ENCODE peak calls at places on chromosomes 16 and 17, in ten cellular contexts. C, T, E, D, F, Q, B, M, H and A are unnamed samples.

GRCh38 chr17:21676281-21677111 is 15.8 kb upstream of the KCNJ18 start:
- DNase-seq in C (no peak), Q (no peak), E (no peak), B (no peak), F (no peak), H (no peak), T (no peak), M (no peak), D (no peak), A (no peak)

GRCh38 chr16:72291531-72291981 is 119.6 kb upstream of the PMFBP1 start:
- DNase-seq in H (no peak), B (no peak), F (peak), E (no peak), Q (no peak), M (no peak), D (no peak), T (no peak), C (no peak), A (no peak)

GRCh38 chr17:76562734-76563148 is 22.9 kb downstream of the PRCD start:
- DNase-seq in H (no peak), D (no peak), M (peak), B (no peak), C (no peak), T (no peak), F (peak), E (no peak), Q (no peak), A (no peak)

GRCh38 chr16:88383401-88384221 is 852 bp downstream of the ZNF469 start:
- DNase-seq in D (no peak), E (no peak), M (peak), C (no peak), F (peak), B (no peak), H (no peak), Q (no peak), T (no peak), A (no peak)

GRCh38 chr17:63189082-63189481 is 223.0 kb downstream of the TANC2 start:
- DNase-seq in M (no peak), E (no peak), Q (no peak), C (no peak), B (no peak), T (no peak), D (no peak), F (peak), H (no peak), A (no peak)

GRCh38 chr17:62140376-62140775 is 75.3 kb upstream of the MED13 start:
- DNase-seq in H (no peak), C (no peak), F (no peak), M (no peak), T (no peak), E (no peak), D (no peak), Q (no peak), B (no peak), A (no peak)

GRCh38 chr17:78395186-78395585 is 16.7 kb downstream of the PGS1 start:
- DNase-seq in B (no peak), D (no peak), H (no peak), T (no peak), C (no peak), Q (no peak), M (no peak), F (no peak), E (no peak), A (no peak)

GRCh38 chr17:189444-189843 is 8.0 kb upstream of the DOC2B start:
- DNase-seq in C (no peak), B (no peak), M (no peak), H (no peak), Q (no peak), D (no peak), T (no peak), F (no peak), E (no peak), A (no peak)

GRCh38 chr16:20851601-20852000 is 45.3 kb downstream of the REXO5 start:
- DNase-seq in E (peak), Q (no peak), D (peak), H (no peak), C (peak), M (peak), F (peak), T (no peak), B (no peak), A (no peak)

GRCh38 chr17:56810846-56811775 is 22.6 kb downstream of the C17orf67 start:
- DNase-seq in B (no peak), T (no peak), Q (no peak), E (no peak), M (no peak), H (no peak), F (no peak), D (no peak), C (no peak), A (no peak)

GRCh38 chr16:4404247-4404966 is 12.0 kb downstream of the CORO7 start:
- DNase-seq in B (no peak), T (peak), D (no peak), C (no peak), F (no peak), Q (no peak), E (peak), H (no peak), M (peak), A (peak)

GRCh38 chr17:4087911-4088693 is 54.7 kb downstream of the ZZEF1 start:
- DNase-seq in Q (no peak), B (no peak), E (no peak), T (no peak), D (no peak), C (no peak), H (no peak), M (no peak), F (peak), A (no peak)

GRCh38 chr16:27792486-27793275 is 242.7 kb downstream of the KATNIP start:
- DNase-seq in H (no peak), M (no peak), B (no peak), T (no peak), E (peak), C (no peak), D (no peak), F (no peak), Q (no peak), A (no peak)

GRCh38 chr16:71956500-71956899 is 43.7 kb downstream of the PKD1L3 start:
- DNase-seq in Q (no peak), C (no peak), E (no peak), T (no peak), H (no peak), B (peak), F (no peak), D (no peak), M (no peak), A (no peak)

GRCh38 chr17:77613627-77614026 is 344.9 kb upstream of the TNRC6C start:
- DNase-seq in Q (no peak), C (no peak), T (no peak), D (no peak), M (no peak), F (no peak), B (no peak), H (no peak), E (no peak), A (no peak)

GRCh38 chr17:31424944-31425582 is 33.6 kb downstream of the RAB11FIP4 start:
- DNase-seq in M (no peak), B (no peak), Q (no peak), D (no peak), C (no peak), F (no peak), H (no peak), T (no peak), E (no peak), A (no peak)

GRCh38 chr16:1152651-1153259 is at the start of gene CACNA1H:
- DNase-seq in M (peak), B (no peak), H (peak), T (peak), Q (no peak), E (no peak), C (no peak), F (no peak), D (no peak), A (peak)

GRCh38 chr17:1110844-1111598 is 68.8 kb downstream of the ABR start:
- DNase-seq in E (peak), B (no peak), H (no peak), M (no peak), D (peak), T (peak), C (no peak), F (peak), Q (no peak), A (no peak)

GRCh38 chr17:18033442-18034099 is 5.4 kb downstream of the ATPAF2 start:
- DNase-seq in H (peak), T (peak), M (peak), D (no peak), F (peak), E (peak), B (peak), C (no peak), Q (peak), A (peak)

GRCh38 chr17:3944485-3945388 is 19.5 kb downstream of the ATP2A3 start:
- DNase-seq in M (peak), Q (peak), E (peak), F (peak), D (peak), B (no peak), T (peak), H (peak), C (no peak), A (peak)

GRCh38 chr16:17329412-17329811 is 141.3 kb downstream of the XYLT1 start:
- DNase-seq in M (no peak), C (no peak), Q (no peak), H (no peak), T (no peak), E (no peak), F (no peak), B (no peak), D (no peak), A (no peak)

GRCh38 chr17:41615454-41615853 is 2.9 kb upstream of the KRT16 start:
- DNase-seq in Q (no peak), B (no peak), M (no peak), T (no peak), F (no peak), C (no peak), E (no peak), D (no peak), H (no peak), A (no peak)

GRCh38 chr16:56532714-56533113 is 12.9 kb upstream of the BBS2 start:
- DNase-seq in E (no peak), F (no peak), H (no peak), B (no peak), T (no peak), M (no peak), C (no peak), D (no peak), Q (no peak), A (no peak)

GRCh38 chr16:28548306-28548802 is 5.4 kb upstream of the SGF29 start:
- DNase-seq in F (no peak), B (no peak), C (no peak), E (no peak), M (no peak), D (no peak), T (no peak), H (no peak), Q (no peak), A (no peak)

GRCh38 chr17:35021520-35022380 is 41.4 kb downstream of the LIG3 start:
- DNase-seq in M (no peak), B (no peak), T (no peak), C (no peak), D (no peak), Q (no peak), F (no peak), H (no peak), E (no peak), A (no peak)

GRCh38 chr16:72985148-72985882 is 62.6 kb downstream of the ZFHX3 start:
- DNase-seq in B (no peak), F (peak), M (no peak), D (peak), T (no peak), C (no peak), Q (no peak), H (no peak), E (peak), A (no peak)

GRCh38 chr17:76872221-76872873 is 4.1 kb downstream of the MGAT5B start:
- DNase-seq in B (no peak), D (no peak), T (peak), Q (no peak), C (no peak), H (no peak), E (no peak), F (peak), M (no peak), A (no peak)

GRCh38 chr17:76054112-76054476 is 18.2 kb downstream of the SRP68 start:
- DNase-seq in C (no peak), B (no peak), M (no peak), Q (no peak), T (no peak), D (no peak), H (no peak), E (no peak), F (peak), A (no peak)

GRCh38 chr17:63445571-63446217 is 412 bp downstream of the CYB561 start:
- DNase-seq in M (no peak), B (no peak), H (peak), T (peak), F (no peak), C (no peak), D (no peak), Q (peak), E (no peak), A (peak)

GRCh38 chr17:68821860-68822693 is 133.1 kb downstream of the ABCA8 start:
- DNase-seq in B (no peak), M (no peak), E (no peak), Q (no peak), F (peak), H (no peak), C (no peak), T (no peak), D (no peak), A (no peak)

GRCh38 chr17:59845595-59846390 is 47.0 kb downstream of the TUBD1 start:
- DNase-seq in E (peak), T (peak), M (no peak), F (peak), C (no peak), B (no peak), H (no peak), D (peak), Q (no peak), A (no peak)

GRCh38 chr16:13811834-13812233 is 108.1 kb upstream of the ERCC4 start:
- DNase-seq in C (no peak), D (no peak), B (no peak), Q (no peak), F (no peak), H (no peak), T (no peak), M (no peak), E (no peak), A (no peak)

GRCh38 chr17:62626719-62627218 is 701 bp upstream of the MRC2 start:
- DNase-seq in T (peak), D (peak), F (peak), M (peak), B (no peak), E (peak), C (no peak), H (no peak), Q (peak), A (peak)

GRCh38 chr17:8019665-8020064 is 17.2 kb downstream of the GUCY2D start:
- DNase-seq in T (peak), M (no peak), F (peak), B (no peak), C (no peak), E (no peak), D (no peak), Q (no peak), H (no peak), A (no peak)

GRCh38 chr16:86334062-86334461 is 176.3 kb upstream of the FOXF1 start:
- DNase-seq in T (no peak), M (no peak), B (no peak), C (no peak), F (no peak), E (no peak), Q (no peak), H (no peak), D (no peak), A (no peak)

GRCh38 chr16:86809458-86809955 is 231.2 kb downstream of the FOXL1 start:
- DNase-seq in Q (no peak), B (no peak), E (no peak), D (no peak), T (no peak), H (no peak), M (no peak), C (no peak), F (peak), A (no peak)

GRCh38 chr17:78263063-78263735 is 31.8 kb downstream of the TMEM235 start:
- DNase-seq in E (no peak), H (no peak), B (no peak), Q (no peak), D (no peak), M (no peak), T (peak), F (no peak), C (no peak), A (no peak)

GRCh38 chr17:79747508-79748295 is 17.0 kb downstream of the ENPP7 start:
- DNase-seq in M (no peak), T (peak), E (no peak), C (no peak), F (no peak), D (no peak), Q (no peak), B (no peak), H (no peak), A (no peak)

GRCh38 chr17:45225051-45225700 is 3.5 kb downstream of the FMNL1 start:
- DNase-seq in B (no peak), M (no peak), T (peak), H (peak), Q (no peak), F (no peak), D (no peak), E (no peak), C (no peak), A (no peak)

GRCh38 chr17:45222273-45222993 is 748 bp downstream of the FMNL1 start:
- DNase-seq in M (no peak), T (peak), D (no peak), B (no peak), Q (no peak), E (no peak), C (no peak), F (no peak), H (peak), A (no peak)

GRCh38 chr17:45224671-45225050 is 3.0 kb downstream of the FMNL1 start:
- DNase-seq in C (no peak), B (no peak), M (no peak), H (peak), D (no peak), E (no peak), F (no peak), Q (no peak), T (peak), A (no peak)

GRCh38 chr17:45222994-45223540 is 1.4 kb downstream of the FMNL1 start:
- DNase-seq in Q (no peak), H (no peak), B (no peak), E (no peak), C (no peak), F (no peak), M (no peak), T (no peak), D (no peak), A (no peak)

GRCh38 chr17:45223541-45224528 is 2.1 kb downstream of the FMNL1 start:
- DNase-seq in E (no peak), D (no peak), H (peak), F (no peak), T (peak), C (no peak), B (no peak), Q (no peak), M (no peak), A (no peak)
- TF ChIP-seq CTCF in E (no peak), D (no peak), H (no peak), F (no peak), T (peak), C (no peak), B (peak), Q (no peak), M (no peak), A (no peak)

GRCh38 chr16:66751992-66752322 is 548 bp upstream of the DYNC1LI2 start:
- DNase-seq in D (no peak), H (no peak), E (no peak), Q (no peak), F (no peak), T (no peak), C (no peak), B (no peak), M (no peak), A (no peak)
- TF ChIP-seq CTCF in D (no peak), H (peak), E (no peak), Q (no peak), F (no peak), T (peak), C (no peak), B (no peak), M (no peak), A (no peak)

GRCh38 chr17:58141505-58141904 is 6.7 kb upstream of the OR4D1 start:
- DNase-seq in M (no peak), H (no peak), T (no peak), Q (no peak), C (no peak), E (no peak), B (no peak), F (no peak), D (no peak), A (no peak)

GRCh38 chr17:58136669-58137279 is 11.4 kb upstream of the OR4D1 start:
- DNase-seq in F (no peak), E (no peak), H (no peak), B (no peak), M (no peak), C (no peak), Q (no peak), D (no peak), T (no peak), A (peak)
- TF ChIP-seq CTCF in F (peak), E (no peak), H (no peak), B (peak), M (no peak), C (no peak), Q (no peak), D (no peak), T (no peak), A (no peak)

GRCh38 chr16:3094289-3095027 is 4.6 kb downstream of the ZSCAN10 start:
- DNase-seq in E (no peak), M (no peak), Q (peak), B (no peak), H (no peak), C (no peak), F (peak), T (peak), D (no peak), A (peak)
- TF ChIP-seq CTCF in E (no peak), M (no peak), Q (peak), B (peak), H (peak), C (peak), F (peak), T (peak), D (no peak), A (peak)

GRCh38 chr17:73360961-73361761 is 49.4 kb upstream of the CDC42EP4 start:
- DNase-seq in H (no peak), D (no peak), F (no peak), T (no peak), M (no peak), E (no peak), B (no peak), Q (no peak), C (no peak), A (peak)
- TF ChIP-seq CTCF in H (no peak), D (no peak), F (no peak), T (no peak), M (no peak), E (no peak), B (no peak), Q (no peak), C (no peak), A (no peak)

GRCh38 chr17:9166678-9167077 is 145.4 kb downstream of the NTN1 start:
- DNase-seq in F (no peak), H (no peak), B (no peak), C (no peak), M (no peak), D (no peak), T (no peak), Q (no peak), E (no peak), A (no peak)

GRCh38 chr17:9158545-9159452 is 137.5 kb downstream of the NTN1 start:
- DNase-seq in C (no peak), E (no peak), H (no peak), D (no peak), M (no peak), B (no peak), Q (no peak), T (no peak), F (no peak), A (no peak)

GRCh38 chr17:9162275-9162985 is 141.1 kb downstream of the NTN1 start:
- DNase-seq in E (peak), H (no peak), M (no peak), C (no peak), Q (no peak), T (no peak), D (peak), B (no peak), F (no peak), A (no peak)
- TF ChIP-seq CTCF in E (no peak), H (no peak), M (no peak), C (no peak), Q (no peak), T (peak), D (peak), B (no peak), F (peak), A (peak)

GRCh38 chr17:49859991-49860953 is 12.4 kb upstream of the TAC4 start:
- DNase-seq in H (no peak), B (no peak), M (no peak), C (no peak), T (no peak), E (no peak), Q (no peak), D (no peak), F (no peak), A (no peak)
- TF ChIP-seq CTCF in H (no peak), B (no peak), M (no peak), C (no peak), T (no peak), E (no peak), Q (no peak), D (no peak), F (peak), A (no peak)

GRCh38 chr16:68364601-68364998 is 53.8 kb downstream of the PRMT7 start:
- DNase-seq in C (no peak), H (no peak), E (no peak), T (no peak), Q (no peak), D (no peak), M (no peak), B (no peak), F (no peak), A (no peak)
- TF ChIP-seq CTCF in C (no peak), H (no peak), E (no peak), T (peak), Q (no peak), D (no peak), M (no peak), B (peak), F (peak), A (peak)

DNA sequence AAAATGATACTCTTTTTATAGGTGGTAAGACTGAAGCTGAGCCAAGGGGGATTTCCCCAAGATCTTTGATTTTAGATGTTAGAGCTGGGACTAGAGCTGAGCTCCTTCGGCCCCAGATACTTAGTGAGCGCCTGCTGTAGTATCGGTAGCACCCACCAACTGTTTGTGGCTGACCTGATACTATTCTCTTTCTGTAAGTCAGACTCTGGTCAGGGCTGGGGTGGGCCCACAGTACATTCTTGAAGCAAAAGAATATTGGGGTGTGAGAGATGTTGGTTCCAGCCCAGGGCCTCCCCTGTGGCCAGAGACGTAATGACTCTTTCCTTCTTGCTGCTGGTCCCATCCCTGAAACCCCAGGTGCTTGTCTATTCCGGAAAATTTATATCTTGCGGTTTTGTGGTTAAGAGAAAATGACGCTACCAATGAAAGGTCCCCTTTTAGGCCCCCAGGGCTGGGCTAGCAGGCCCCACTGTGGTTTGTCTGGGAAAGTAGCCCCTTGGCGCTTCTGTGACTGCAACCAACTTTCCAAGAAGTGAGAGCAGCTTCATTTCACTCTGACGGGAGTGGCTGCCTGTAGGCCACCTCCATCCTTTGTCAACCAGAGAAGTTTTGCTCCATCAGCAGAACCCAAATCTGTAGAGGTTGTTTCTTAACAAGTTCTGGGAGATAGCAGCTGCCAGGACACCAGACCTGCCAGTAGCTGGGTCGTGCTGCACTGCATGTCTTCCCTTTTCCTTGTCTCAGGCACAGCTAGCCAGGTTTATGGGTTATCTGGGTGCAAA is 86.4 kb upstream of the LGALS9 start:
- DNase-seq in Q (peak), E (no peak), C (no peak), F (peak), D (no peak), B (peak), M (no peak), T (peak), H (peak), A (no peak)
- TF ChIP-seq CTCF in Q (no peak), E (no peak), C (no peak), F (no peak), D (no peak), B (peak), M (no peak), T (no peak), H (no peak), A (no peak)